ENCODE peak calls at places on chromosomes 13 and 19, in ten cellular contexts. M is fibroblast of the aortic adventitia, U is colonic mucosa, I is substantia nigra, N is AG10803, S is endothelial cell of umbilical vein, V is amygdala, Q is left cardiac atrium, D is breast epithelium, O is LHCN-M2. R is an unnamed sample.

GRCh38 chr19:48450441-48450840 is 4.7 kb downstream of the GRWD1 start:
- DNase-seq in M (no peak), U (no peak), I (no peak), N (no peak), S (no peak), V (no peak), Q (no peak), D (no peak), O (no peak), R (no peak)

GRCh38 chr13:48506092-48506701 is 26.7 kb downstream of the RCBTB2 start:
- DNase-seq in M (no peak), U (no peak), I (no peak), N (no peak), S (no peak), V (no peak), Q (no peak), D (no peak), O (no peak), R (no peak)

GRCh38 chr19:16661480-16662034 is 618 bp downstream of the TMEM38A start:
- DNase-seq in M (no peak), U (peak), I (no peak), N (no peak), S (no peak), V (no peak), Q (peak), D (peak), O (no peak), R (no peak)

GRCh38 chr13:52319876-52320275 is 86.1 kb downstream of the THSD1 start:
- DNase-seq in M (no peak), U (no peak), I (no peak), N (no peak), S (no peak), V (no peak), Q (no peak), D (no peak), O (peak), R (no peak)

GRCh38 chr19:19575411-19575810 is 37.3 kb downstream of the CILP2 start:
- DNase-seq in M (no peak), U (no peak), I (no peak), N (no peak), S (no peak), V (no peak), Q (no peak), D (no peak), O (no peak), R (no peak)

GRCh38 chr13:76223565-76223964 is 587.4 kb downstream of the LMO7 start:
- DNase-seq in M (peak), U (no peak), I (no peak), N (no peak), S (no peak), V (no peak), Q (no peak), D (no peak), O (peak), R (no peak)

GRCh38 chr19:38719761-38720558 is 24.3 kb downstream of the CAPN12 start:
- DNase-seq in M (no peak), U (no peak), I (no peak), N (no peak), S (no peak), V (no peak), Q (no peak), D (peak), O (peak), R (no peak)

GRCh38 chr13:97978661-97979450 is 25.4 kb downstream of the IPO5 start:
- DNase-seq in M (peak), U (no peak), I (no peak), N (peak), S (peak), V (no peak), Q (no peak), D (no peak), O (peak), R (no peak)

GRCh38 chr19:29667941-29668340 is 2.7 kb downstream of the PLEKHF1 start:
- DNase-seq in M (no peak), U (no peak), I (no peak), N (no peak), S (no peak), V (no peak), Q (no peak), D (no peak), O (no peak), R (no peak)

GRCh38 chr13:42047561-42048322 is 706 bp upstream of the DGKH start:
- DNase-seq in M (peak), U (peak), I (no peak), N (peak), S (peak), V (no peak), Q (peak), D (peak), O (peak), R (no peak)

GRCh38 chr19:35220315-35220921 is 8.1 kb downstream of the FAM187B start:
- DNase-seq in M (peak), U (no peak), I (no peak), N (no peak), S (peak), V (no peak), Q (no peak), D (no peak), O (no peak), R (no peak)

GRCh38 chr19:38073806-38074685 is 150.0 kb downstream of the DPF1 start:
- DNase-seq in M (no peak), U (no peak), I (no peak), N (no peak), S (no peak), V (peak), Q (no peak), D (no peak), O (no peak), R (no peak)

GRCh38 chr13:86584301-86584700 is 785.1 kb upstream of the SLITRK6 start:
- DNase-seq in M (no peak), U (no peak), I (no peak), N (no peak), S (no peak), V (no peak), Q (no peak), D (no peak), O (no peak), R (no peak)

GRCh38 chr13:110555601-110556223 is 5.8 kb downstream of the RAB20 start:
- DNase-seq in M (no peak), U (peak), I (no peak), N (no peak), S (no peak), V (no peak), Q (no peak), D (peak), O (no peak), R (no peak)

GRCh38 chr13:62525652-62526051 is 1110.0 kb upstream of the PCDH20 start:
- DNase-seq in M (no peak), U (no peak), I (no peak), N (no peak), S (no peak), V (no peak), Q (no peak), D (no peak), O (no peak), R (no peak)

GRCh38 chr19:38657633-38658222 is 10.3 kb downstream of the ACTN4 start:
- DNase-seq in M (peak), U (no peak), I (no peak), N (peak), S (peak), V (no peak), Q (no peak), D (no peak), O (peak), R (no peak)

GRCh38 chr19:32611161-32611560 is 30.2 kb downstream of the PDCD5 start:
- DNase-seq in M (no peak), U (no peak), I (no peak), N (no peak), S (no peak), V (no peak), Q (no peak), D (no peak), O (no peak), R (no peak)

GRCh38 chr13:114115191-114115671 is 17.2 kb downstream of the RASA3 start:
- DNase-seq in M (peak), U (peak), I (no peak), N (peak), S (peak), V (no peak), Q (peak), D (no peak), O (peak), R (no peak)

GRCh38 chr19:46131485-46132143 is 7.1 kb upstream of the IGFL3 start:
- DNase-seq in M (no peak), U (no peak), I (no peak), N (no peak), S (peak), V (no peak), Q (no peak), D (no peak), O (no peak), R (no peak)

GRCh38 chr13:93736909-93737308 is 510.3 kb downstream of the GPC6 start:
- DNase-seq in M (no peak), U (no peak), I (no peak), N (no peak), S (no peak), V (no peak), Q (no peak), D (no peak), O (no peak), R (no peak)

GRCh38 chr13:100363874-100364273 is 224.7 kb downstream of the GGACT start:
- DNase-seq in M (peak), U (no peak), I (no peak), N (peak), S (peak), V (no peak), Q (no peak), D (no peak), O (peak), R (no peak)

GRCh38 chr19:42216653-42217521 is 590 bp downstream of the DEDD2 start:
- DNase-seq in M (peak), U (peak), I (no peak), N (peak), S (peak), V (peak), Q (peak), D (peak), O (no peak), R (no peak)

GRCh38 chr13:52809310-52809769 is 39.1 kb downstream of the PCDH8 start:
- DNase-seq in M (peak), U (peak), I (peak), N (peak), S (peak), V (peak), Q (peak), D (peak), O (peak), R (peak)

GRCh38 chr19:13781547-13781946 is 7.3 kb downstream of the C19orf53 start:
- DNase-seq in M (peak), U (peak), I (no peak), N (peak), S (peak), V (no peak), Q (peak), D (peak), O (peak), R (no peak)

GRCh38 chr19:5580116-5580515 is 12.4 kb upstream of the TINCR start:
- DNase-seq in M (no peak), U (no peak), I (no peak), N (no peak), S (no peak), V (no peak), Q (no peak), D (no peak), O (no peak), R (no peak)

GRCh38 chr19:2982983-2983350 is 5.6 kb downstream of the TLE6 start:
- DNase-seq in M (peak), U (peak), I (peak), N (peak), S (peak), V (peak), Q (peak), D (peak), O (peak), R (no peak)

GRCh38 chr13:73849292-73849691 is 284.9 kb downstream of the KLF12 start:
- DNase-seq in M (peak), U (no peak), I (no peak), N (peak), S (peak), V (no peak), Q (no peak), D (no peak), O (peak), R (no peak)

GRCh38 chr19:15251010-15251748 is 18.9 kb upstream of the EPHX3 start:
- DNase-seq in M (peak), U (no peak), I (no peak), N (peak), S (peak), V (no peak), Q (peak), D (no peak), O (peak), R (no peak)

GRCh38 chr19:45569619-45570421 is 14.8 kb downstream of the OPA3 start:
- DNase-seq in M (peak), U (peak), I (peak), N (peak), S (peak), V (peak), Q (peak), D (no peak), O (peak), R (no peak)

GRCh38 chr13:52739468-52740071 is at the start of gene CNMD:
- DNase-seq in M (no peak), U (no peak), I (no peak), N (no peak), S (no peak), V (no peak), Q (no peak), D (no peak), O (no peak), R (no peak)

GRCh38 chr13:111314852-111315251 is 5.6 kb upstream of the TEX29 start:
- DNase-seq in M (no peak), U (no peak), I (no peak), N (peak), S (no peak), V (no peak), Q (no peak), D (no peak), O (no peak), R (peak)

GRCh38 chr13:29654807-29655547 is 59.5 kb upstream of the SLC7A1 start:
- DNase-seq in M (peak), U (no peak), I (no peak), N (peak), S (no peak), V (no peak), Q (no peak), D (no peak), O (peak), R (no peak)

GRCh38 chr13:93145199-93145598 is 81.4 kb upstream of the GPC6 start:
- DNase-seq in M (no peak), U (no peak), I (no peak), N (no peak), S (no peak), V (no peak), Q (no peak), D (no peak), O (no peak), R (no peak)

GRCh38 chr13:110137677-110138008 is 169.3 kb downstream of the COL4A1 start:
- DNase-seq in M (peak), U (peak), I (no peak), N (peak), S (no peak), V (no peak), Q (no peak), D (peak), O (no peak), R (no peak)

GRCh38 chr19:35812220-35813042 is at the start of gene PRODH2:
- DNase-seq in M (no peak), U (no peak), I (no peak), N (no peak), S (no peak), V (no peak), Q (no peak), D (no peak), O (no peak), R (no peak)